ENCODE peak calls at places on chromosome 17, in seven cellular contexts. Q is spleen, M is ovary, C is erythroblast, O is NB4, W is lower leg skin, G is upper lobe of left lung. N is an unnamed sample.

GRCh38 chr17:73189417-73190099 is 3.3 kb upstream of the COG1 start:
- DNase-seq in Q (no peak), M (no peak), C (peak), O (peak), W (no peak), G (no peak), N (peak)

GRCh38 chr17:384622-385194 is 32.1 kb upstream of the RPH3AL start:
- DNase-seq in Q (no peak), M (no peak), C (no peak), O (no peak), W (no peak), G (no peak), N (no peak)

GRCh38 chr17:80819422-80820164 is 172.0 kb upstream of the CHMP6 start:
- DNase-seq in Q (peak), M (no peak), C (no peak), O (peak), W (no peak), G (no peak), N (no peak)

GRCh38 chr17:68519911-68520310 is 7.7 kb downstream of the PRKAR1A start:
- DNase-seq in Q (no peak), M (no peak), C (no peak), O (no peak), W (no peak), G (no peak), N (no peak)

GRCh38 chr17:38550661-38551060 is 55.1 kb downstream of the SRCIN1 start:
- DNase-seq in Q (no peak), M (no peak), C (no peak), O (no peak), W (no peak), G (no peak), N (peak)

GRCh38 chr17:72471296-72471695 is 350.5 kb downstream of the SOX9 start:
- DNase-seq in Q (no peak), M (no peak), C (no peak), O (no peak), W (peak), G (no peak), N (no peak)

GRCh38 chr17:45172541-45173286 is 11.0 kb downstream of the HEXIM2 start:
- DNase-seq in Q (peak), M (peak), C (no peak), O (peak), W (peak), G (peak), N (peak)

GRCh38 chr17:10757067-10757466 is 27.2 kb upstream of the TMEM220 start:
- DNase-seq in Q (no peak), M (no peak), C (no peak), O (no peak), W (no peak), G (no peak), N (no peak)

GRCh38 chr17:9181640-9182039 is 160.3 kb downstream of the NTN1 start:
- DNase-seq in Q (no peak), M (no peak), C (no peak), O (peak), W (no peak), G (no peak), N (no peak)

GRCh38 chr17:14204546-14204945 is 32.1 kb downstream of the CDRT15 start:
- DNase-seq in Q (no peak), M (no peak), C (no peak), O (no peak), W (no peak), G (no peak), N (no peak)

GRCh38 chr17:76940738-76941350 is 72.6 kb downstream of the MGAT5B start:
- DNase-seq in Q (no peak), M (no peak), C (no peak), O (no peak), W (no peak), G (no peak), N (no peak)

GRCh38 chr17:76940293-76940692 is 72.1 kb downstream of the MGAT5B start:
- DNase-seq in Q (no peak), M (no peak), C (no peak), O (no peak), W (no peak), G (no peak), N (no peak)

GRCh38 chr17:76937238-76937637 is 69.0 kb downstream of the MGAT5B start:
- DNase-seq in Q (no peak), M (no peak), C (no peak), O (no peak), W (no peak), G (no peak), N (no peak)

GRCh38 chr17:76935331-76935730 is 67.1 kb downstream of the MGAT5B start:
- DNase-seq in Q (no peak), M (no peak), C (no peak), O (no peak), W (no peak), G (no peak), N (no peak)

DNA sequence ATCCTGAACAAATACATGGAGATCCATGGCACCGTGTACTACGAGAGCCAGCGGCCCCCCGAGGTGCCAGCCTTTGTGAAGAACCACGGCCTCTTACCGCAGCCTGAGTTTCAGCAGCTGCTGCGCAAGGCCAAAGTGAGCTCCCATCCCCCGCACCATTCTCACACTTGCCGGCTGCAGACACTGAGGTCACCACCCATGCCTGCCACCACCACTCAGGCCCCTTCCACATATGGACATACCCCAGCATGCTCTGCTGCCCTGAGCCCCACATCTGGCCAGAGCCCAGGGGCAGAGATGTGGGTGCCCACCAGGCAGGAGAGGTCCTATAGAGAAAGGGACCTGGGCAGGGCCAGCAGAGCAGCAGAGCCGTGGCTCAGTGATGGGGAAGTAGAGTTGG is 69.8 kb downstream of the MGAT5B start:
- DNase-seq in Q (no peak), M (no peak), C (no peak), O (no peak), W (no peak), G (no peak), N (no peak)
- TF ChIP-seq POLR2A in Q (no peak), M (no peak), C (no peak), O (no peak), W (no peak), G (no peak), N (no peak)

DNA sequence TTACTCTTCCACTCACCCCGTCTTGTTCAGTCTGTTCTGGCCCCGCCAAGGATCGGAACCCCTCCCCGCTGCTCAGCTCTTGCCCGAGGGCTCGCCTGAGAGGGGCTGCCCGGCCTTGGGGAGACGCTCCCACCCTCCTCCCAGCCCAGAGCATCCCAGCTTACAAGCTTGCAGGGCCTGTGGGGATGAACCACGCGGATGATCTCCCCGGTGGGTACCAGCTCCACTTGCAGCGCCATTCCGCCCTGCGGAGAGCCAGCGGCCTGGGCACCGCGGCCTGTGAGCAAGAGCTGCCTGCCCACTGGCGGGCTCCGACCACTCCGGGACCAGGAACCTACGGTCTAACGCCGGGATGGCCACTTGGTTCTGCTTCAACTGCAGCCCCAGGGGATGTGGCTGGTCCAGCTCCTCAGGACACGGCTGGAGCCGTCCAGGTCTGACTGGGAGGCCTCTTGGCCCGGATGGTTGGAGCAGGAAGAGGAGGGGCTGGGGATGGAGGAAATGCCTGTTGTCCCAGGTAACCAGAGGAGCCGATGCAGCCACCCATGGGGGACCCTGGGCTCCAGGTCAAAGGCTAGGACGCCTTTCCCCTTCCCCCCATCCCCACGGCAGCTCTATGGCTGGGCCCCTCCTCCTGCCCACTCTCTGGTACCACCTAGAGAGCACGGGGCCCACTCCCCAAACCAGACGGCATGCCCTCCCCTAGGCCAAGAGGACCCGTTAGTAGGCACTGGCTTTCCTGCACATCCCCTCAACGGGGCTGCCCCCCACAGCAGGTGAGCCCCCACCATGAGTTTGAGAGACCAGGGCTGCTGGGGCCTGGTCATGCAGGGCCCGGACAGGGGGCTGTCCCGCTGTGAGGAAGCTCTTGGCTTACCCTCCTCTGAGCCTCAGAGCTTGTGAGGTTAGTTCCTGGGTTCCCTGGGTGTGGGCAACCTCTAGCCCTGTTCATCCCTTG is at the start of gene MYO1C:
- DNase-seq in Q (peak), M (peak), C (no peak), O (no peak), W (peak), G (no peak), N (no peak)
- TF ChIP-seq POLR2A in Q (no peak), M (no peak), C (no peak), O (no peak), W (no peak), G (no peak), N (no peak)

DNA sequence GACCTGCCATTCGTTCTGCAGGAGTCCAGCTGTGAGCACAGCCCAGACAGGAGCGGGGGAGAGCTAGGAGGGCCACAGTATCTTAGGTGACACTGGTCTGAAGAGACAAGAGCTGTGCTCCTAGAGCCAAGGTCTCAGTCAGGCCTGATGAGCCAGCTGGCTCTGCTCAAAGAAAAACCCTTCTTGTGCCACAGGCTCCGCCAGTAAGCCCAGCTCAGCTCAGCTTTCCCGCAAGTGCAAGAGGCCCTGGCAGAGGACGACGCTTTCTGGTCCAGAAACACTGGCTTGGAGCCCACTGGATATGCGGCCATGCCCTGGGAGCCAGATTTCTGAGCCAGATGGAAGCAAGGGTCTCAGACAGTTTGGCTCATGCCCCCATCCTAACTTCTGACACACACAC is 23.9 kb downstream of the PEMT start:
- DNase-seq in Q (no peak), M (peak), C (no peak), O (no peak), W (no peak), G (no peak), N (no peak)
- TF ChIP-seq POLR2A in Q (no peak), M (no peak), C (no peak), O (no peak), W (no peak), G (no peak), N (no peak)

GRCh38 chr17:76726766-76727718 is at the start of gene METTL23:
- DNase-seq in Q (peak), M (peak), C (peak), O (peak), W (peak), G (peak), N (no peak)
- TF ChIP-seq POLR2A in Q (no peak), M (peak), C (no peak), O (peak), W (peak), G (no peak), N (peak)

GRCh38 chr17:28313841-28314240 is 5.2 kb upstream of the TMEM97 start:
- DNase-seq in Q (no peak), M (no peak), C (no peak), O (no peak), W (no peak), G (no peak), N (no peak)

GRCh38 chr17:28318759-28319660 is at the start of gene TMEM97:
- DNase-seq in Q (peak), M (peak), C (peak), O (peak), W (peak), G (peak), N (peak)

GRCh38 chr17:28317965-28318758 is 838 bp upstream of the TMEM97 start:
- DNase-seq in Q (peak), M (no peak), C (peak), O (peak), W (no peak), G (no peak), N (no peak)

GRCh38 chr17:28317099-28317964 is 1.7 kb upstream of the TMEM97 start:
- DNase-seq in Q (no peak), M (no peak), C (no peak), O (no peak), W (no peak), G (no peak), N (no peak)

GRCh38 chr17:28315846-28316705 is 2.9 kb upstream of the TMEM97 start:
- DNase-seq in Q (no peak), M (no peak), C (no peak), O (no peak), W (no peak), G (no peak), N (no peak)
- TF ChIP-seq POLR2A in Q (no peak), M (no peak), C (no peak), O (no peak), W (no peak), G (no peak), N (no peak)

GRCh38 chr17:39622380-39623006 is 4.3 kb upstream of the PPP1R1B start:
- DNase-seq in Q (no peak), M (no peak), C (no peak), O (no peak), W (no peak), G (no peak), N (no peak)

GRCh38 chr17:39621523-39622379 is 5.0 kb upstream of the PPP1R1B start:
- DNase-seq in Q (peak), M (peak), C (peak), O (peak), W (peak), G (peak), N (peak)

GRCh38 chr17:39625198-39625769 is 1.5 kb upstream of the PPP1R1B start:
- DNase-seq in Q (no peak), M (no peak), C (no peak), O (no peak), W (no peak), G (no peak), N (no peak)

GRCh38 chr17:39624313-39624712 is 2.4 kb upstream of the PPP1R1B start:
- DNase-seq in Q (no peak), M (no peak), C (no peak), O (no peak), W (no peak), G (no peak), N (no peak)

GRCh38 chr17:39623356-39623950 is 3.3 kb upstream of the PPP1R1B start:
- DNase-seq in Q (peak), M (peak), C (peak), O (peak), W (peak), G (peak), N (peak)
- TF ChIP-seq POLR2A in Q (no peak), M (no peak), C (no peak), O (no peak), W (no peak), G (no peak), N (no peak)

GRCh38 chr17:75808549-75808904 is 23.9 kb downstream of the UNK start:
- DNase-seq in Q (peak), M (no peak), C (no peak), O (no peak), W (no peak), G (no peak), N (no peak)

GRCh38 chr17:75809631-75810111 is 25.1 kb downstream of the UNK start:
- DNase-seq in Q (peak), M (no peak), C (no peak), O (no peak), W (no peak), G (no peak), N (no peak)

GRCh38 chr17:75811174-75811573 is 26.6 kb downstream of the UNK start:
- DNase-seq in Q (peak), M (no peak), C (no peak), O (no peak), W (no peak), G (no peak), N (no peak)

GRCh38 chr17:75808905-75809621 is 24.5 kb downstream of the UNK start:
- DNase-seq in Q (peak), M (peak), C (no peak), O (peak), W (peak), G (no peak), N (no peak)

DNA sequence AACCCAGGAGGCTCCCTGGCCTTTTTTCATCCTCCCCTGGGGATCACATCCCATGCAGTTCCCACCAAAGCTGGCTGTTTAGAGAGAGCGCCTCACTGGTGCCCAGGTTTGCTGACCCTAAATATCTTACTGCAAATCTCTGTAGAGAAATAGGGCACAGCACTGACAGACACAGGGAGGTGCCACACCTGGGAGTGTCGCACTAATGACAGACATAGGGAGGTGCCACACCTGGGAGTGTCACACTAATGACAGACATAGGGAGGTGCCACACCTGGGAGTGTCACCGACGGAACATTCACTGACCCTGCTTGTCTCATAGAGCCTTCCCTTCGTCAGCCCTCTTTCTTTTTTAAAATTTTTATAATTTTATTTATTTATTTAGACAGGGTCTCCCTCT is 25.6 kb downstream of the UNK start:
- DNase-seq in Q (no peak), M (no peak), C (no peak), O (no peak), W (no peak), G (no peak), N (no peak)
- TF ChIP-seq POLR2A in Q (no peak), M (no peak), C (no peak), O (no peak), W (no peak), G (no peak), N (no peak)